ENCODE peak calls at places on chromosomes 5 and 9, in ten cellular contexts. X, S, E, U, Z, V, O, H, P and G are unnamed samples. For H3K9me3 and H3K36me3, the result is how much of the 10 kb centered on the place peaks cover.

GRCh38 chr5:175609504-175609903 is 48.4 kb upstream of the HRH2 start:
- DNase-seq in S (no peak), V (no peak), E (no peak), H (no peak), U (no peak), Z (no peak), P (no peak), O (no peak), X (no peak), G (no peak)

GRCh38 chr9:86765736-86766410 is 181.4 kb downstream of the GAS1 start:
- DNase-seq in O (no peak), E (no peak), V (no peak), Z (no peak), X (no peak), U (no peak), P (no peak), H (no peak), S (no peak), G (no peak)

GRCh38 chr9:71910602-71911060 is 362 bp downstream of the ABHD17B start:
- DNase-seq in H (no peak), U (no peak), V (no peak), O (peak), X (no peak), P (no peak), Z (no peak), E (no peak), S (no peak), G (no peak)

GRCh38 chr5:67032921-67033664 is 163.5 kb downstream of the CD180 start:
- DNase-seq in O (no peak), S (peak), U (no peak), V (no peak), P (no peak), H (no peak), Z (no peak), E (no peak), X (no peak), G (no peak)

GRCh38 chr9:137757139-137757538 is 120.4 kb upstream of the CACNA1B start:
- DNase-seq in E (no peak), V (no peak), Z (no peak), S (no peak), X (no peak), O (no peak), H (no peak), P (no peak), U (peak), G (no peak)

GRCh38 chr9:113933188-113933587 is 57.1 kb downstream of the ZNF618 start:
- DNase-seq in S (no peak), U (no peak), H (no peak), Z (peak), X (no peak), O (no peak), V (no peak), E (no peak), P (no peak), G (no peak)

GRCh38 chr5:77210091-77211012 is at the start of gene PDE8B:
- DNase-seq in P (no peak), H (no peak), X (no peak), Z (no peak), V (no peak), O (no peak), S (no peak), U (no peak), E (peak), G (peak)

GRCh38 chr5:14108170-14108996 is 34.8 kb upstream of the TRIO start:
- DNase-seq in S (peak), P (peak), Z (peak), X (peak), O (peak), E (peak), H (peak), U (no peak), V (peak), G (peak)

GRCh38 chr9:137519553-137519952 is 30.6 kb downstream of the PNPLA7 start:
- DNase-seq in H (no peak), U (no peak), S (no peak), Z (no peak), P (no peak), O (no peak), E (no peak), V (no peak), X (no peak), G (no peak)

GRCh38 chr9:134253596-134254205 is 72.6 kb upstream of the RXRA start:
- DNase-seq in O (no peak), U (no peak), E (no peak), H (no peak), P (no peak), S (peak), X (no peak), V (no peak), Z (no peak), G (peak)

GRCh38 chr5:105905392-105905791 is 1765.3 kb downstream of the EFNA5 start:
- DNase-seq in H (no peak), Z (no peak), P (no peak), V (no peak), S (no peak), E (no peak), X (no peak), O (no peak), U (no peak), G (peak)

GRCh38 chr9:111429175-111429574 is 55.0 kb downstream of the ECPAS start:
- DNase-seq in P (no peak), Z (no peak), H (no peak), E (no peak), S (peak), O (no peak), V (no peak), U (no peak), X (no peak), G (no peak)

GRCh38 chr9:136586391-136586790 is 40.5 kb upstream of the NOTCH1 start:
- DNase-seq in X (no peak), O (no peak), U (no peak), V (no peak), S (no peak), P (no peak), Z (no peak), H (no peak), E (no peak), G (no peak)

GRCh38 chr5:147461915-147462314 is 48.0 kb downstream of the DPYSL3 start:
- DNase-seq in E (no peak), P (no peak), Z (no peak), H (no peak), O (no peak), X (no peak), U (no peak), S (peak), V (no peak), G (no peak)

GRCh38 chr5:135071311-135071710 is 37.3 kb upstream of the PITX1 start:
- DNase-seq in P (no peak), U (no peak), H (no peak), O (no peak), X (no peak), V (peak), E (no peak), S (no peak), Z (no peak), G (no peak)

DNA sequence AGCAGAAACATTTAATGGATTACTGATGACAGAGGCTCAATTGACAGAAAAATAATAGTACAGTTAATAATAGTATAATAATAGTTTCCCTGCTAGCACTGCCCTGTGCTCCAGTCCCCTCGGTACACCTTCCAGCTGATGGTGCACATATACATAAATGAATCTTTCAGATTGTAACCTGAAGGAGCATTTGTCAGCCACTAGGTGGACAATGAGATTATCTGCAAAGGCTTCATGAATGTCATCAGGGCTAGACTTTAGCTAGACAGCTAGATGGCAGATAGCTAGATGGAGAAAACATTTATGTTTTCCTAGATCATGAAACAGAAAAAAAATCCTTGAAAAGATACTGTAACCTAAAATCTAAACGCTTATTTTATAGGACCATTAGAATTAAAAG is 304.4 kb upstream of the SMC2 start:
- DNase-seq in O (peak), V (no peak), Z (no peak), P (no peak), U (peak), S (no peak), X (no peak), H (no peak), E (no peak), G (no peak)
- H3K9me3 ChIP-seq in O (under half), V (under half), Z (under half), P (under half), U (under half), S (under half), X (under half), H (under half), E (under half), G (under half)

GRCh38 chr5:149408252-149409099 is 29.4 kb upstream of the IL17B start:
- DNase-seq in X (no peak), O (no peak), U (no peak), E (no peak), Z (peak), S (no peak), H (no peak), P (no peak), V (no peak), G (no peak)

GRCh38 chr5:149410721-149411432 is 31.8 kb upstream of the IL17B start:
- DNase-seq in V (no peak), E (no peak), P (no peak), Z (peak), O (no peak), X (no peak), H (no peak), S (peak), U (no peak), G (no peak)

GRCh38 chr5:149410071-149410470 is 31.0 kb upstream of the IL17B start:
- DNase-seq in P (no peak), O (no peak), X (no peak), V (no peak), S (no peak), Z (peak), U (no peak), E (no peak), H (no peak), G (no peak)

GRCh38 chr5:149407331-149408251 is 28.5 kb upstream of the IL17B start:
- DNase-seq in X (no peak), P (no peak), Z (peak), E (no peak), U (no peak), S (no peak), H (no peak), O (no peak), V (no peak), G (no peak)

GRCh38 chr5:149409268-149409948 is 30.3 kb upstream of the IL17B start:
- DNase-seq in H (no peak), Z (peak), U (no peak), X (no peak), P (no peak), O (no peak), V (no peak), S (no peak), E (no peak), G (no peak)
- H3K4me3 ChIP-seq in H (peak), Z (peak), U (no peak), X (no peak), P (no peak), O (no peak), V (peak), S (peak), E (peak), G (no peak)

DNA sequence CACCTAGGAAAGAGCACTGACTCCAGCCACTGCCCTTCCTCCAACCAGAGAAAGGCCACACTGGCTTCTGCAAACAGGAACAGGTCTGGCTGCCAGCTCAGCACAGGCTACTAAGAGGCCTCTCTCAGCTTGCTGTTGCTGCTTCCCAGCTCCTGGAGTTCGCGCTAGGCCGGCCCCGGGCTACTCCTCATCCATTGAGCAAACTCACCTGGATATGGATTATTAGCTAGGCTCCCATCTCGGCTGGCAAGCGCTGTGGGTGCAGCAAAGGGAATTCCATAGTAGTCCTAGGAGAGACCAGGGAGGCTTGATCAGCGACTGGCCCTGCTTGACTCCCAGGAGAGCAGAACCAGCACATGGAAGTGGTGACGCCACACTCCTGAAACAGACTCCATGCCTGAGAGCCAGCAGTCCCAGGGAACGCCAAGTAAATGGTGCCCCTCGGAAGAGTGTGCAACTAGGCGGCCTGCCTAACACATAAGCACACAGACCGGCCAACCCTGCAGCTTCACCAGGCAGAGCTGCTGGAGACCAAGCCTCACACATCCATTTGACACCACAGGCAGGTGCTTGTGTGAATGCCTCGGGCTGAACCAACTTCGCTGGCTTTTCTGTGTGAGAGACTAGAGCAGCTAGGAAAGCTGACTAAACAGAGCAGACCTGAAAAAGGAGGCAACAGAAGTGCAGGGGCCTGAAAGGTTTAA is 107.2 kb downstream of the UBE2R2 start:
- DNase-seq in Z (no peak), V (no peak), H (no peak), E (no peak), U (no peak), S (no peak), P (no peak), X (no peak), O (no peak), G (no peak)
- H3K36me3 ChIP-seq in Z (under half), V (under half), H (under half), E (under half), U (half or more), S (half or more), P (half or more), X (half or more), O (half or more), G (under half)

DNA sequence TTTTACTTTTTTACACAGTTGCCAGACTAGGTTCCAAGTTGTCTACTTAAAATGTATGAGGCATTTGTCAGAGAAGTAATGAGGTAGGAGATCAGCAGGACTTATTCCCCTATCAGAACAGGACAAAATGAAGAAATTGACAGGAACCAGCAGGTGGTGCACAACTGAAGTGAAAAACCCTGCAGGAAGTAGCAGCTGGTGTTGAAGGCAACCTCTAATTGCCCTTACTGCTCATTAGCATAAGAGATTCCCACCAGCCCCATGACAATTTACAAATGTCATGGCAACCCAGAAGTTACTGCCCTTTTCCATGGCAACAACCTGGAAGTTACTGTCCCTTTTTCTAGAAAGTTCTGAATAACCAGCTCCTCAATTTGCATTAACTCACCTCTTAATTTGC is 5.4 kb downstream of the PCDHB15 start:
- DNase-seq in P (no peak), H (no peak), S (no peak), U (no peak), V (no peak), X (no peak), O (peak), E (no peak), Z (no peak), G (no peak)
- H3K9me3 ChIP-seq in P (half or more), H (half or more), S (under half), U (under half), V (half or more), X (half or more), O (under half), E (half or more), Z (under half), G (under half)

GRCh38 chr5:80964919-80965318 is 4.8 kb downstream of the RASGRF2 start:
- DNase-seq in X (no peak), U (no peak), H (no peak), P (no peak), E (no peak), V (no peak), O (no peak), S (no peak), Z (no peak), G (no peak)
- H3K4me3 ChIP-seq in X (no peak), U (no peak), H (no peak), P (no peak), E (no peak), V (no peak), O (no peak), S (no peak), Z (no peak), G (peak)

GRCh38 chr5:157345485-157345884 is 79.6 kb downstream of the CYFIP2 start:
- DNase-seq in H (no peak), U (no peak), S (no peak), X (no peak), Z (no peak), O (no peak), P (no peak), V (no peak), E (no peak), G (no peak)
- H3K36me3 ChIP-seq in H (under half), U (under half), S (under half), X (under half), Z (under half), O (half or more), P (half or more), V (under half), E (under half), G (under half)